ENCODE peak calls at places on chromosomes 12 and 14, in nine cellular contexts. N, J, I, E, L, B, Q, S and O are unnamed samples.
A peak's percentile ranks its signal among the peaks of the same experiment; 100 is the strongest.

GRCh38 chr14:103563089-103563620 is 395 bp downstream of the COA8 start:
- DNase-seq in N (peak; percentile 61), E (no peak), B (no peak), S (no peak), I (no peak), L (no peak), J (no peak), Q (no peak), O (no peak)

GRCh38 chr12:64609543-64610091 is 678 bp upstream of the RASSF3 start:
- DNase-seq in Q (no peak), E (no peak), J (peak; percentile 41), S (peak; percentile 20), N (no peak), L (no peak), I (no peak), B (no peak), O (no peak)

GRCh38 chr14:68856572-68856971 is 63.7 kb upstream of the ZFP36L1 start:
- DNase-seq in J (no peak), B (no peak), Q (no peak), N (no peak), S (no peak), I (no peak), L (no peak), E (no peak), O (no peak)

GRCh38 chr12:42706331-42706730 is 116.8 kb upstream of the PRICKLE1 start:
- DNase-seq in I (no peak), E (no peak), Q (no peak), S (no peak), L (no peak), B (no peak), J (no peak), N (no peak), O (no peak)

GRCh38 chr14:67940894-67941455 is 121.4 kb downstream of the RAD51B start:
- DNase-seq in Q (no peak), L (no peak), N (peak; percentile 50), S (peak; percentile 83), B (no peak), E (no peak), I (no peak), J (no peak), O (no peak)

GRCh38 chr12:39919790-39920189 is 186.1 kb downstream of the SLC2A13 start:
- DNase-seq in N (no peak), Q (no peak), L (no peak), E (no peak), B (no peak), J (no peak), I (no peak), S (no peak), O (no peak)

GRCh38 chr14:87187787-87188186 is 805.2 kb downstream of the GALC start:
- DNase-seq in N (no peak), E (no peak), L (no peak), I (no peak), Q (no peak), S (no peak), B (no peak), J (no peak), O (no peak)

GRCh38 chr14:28577711-28578131 is 188.9 kb upstream of the FOXG1 start:
- DNase-seq in B (no peak), J (peak; percentile 69), L (no peak), S (no peak), I (no peak), E (no peak), N (no peak), Q (no peak), O (no peak)

GRCh38 chr12:110543965-110544364 is 39.2 kb downstream of the PPTC7 start:
- DNase-seq in J (no peak), S (no peak), B (no peak), I (no peak), Q (no peak), E (no peak), L (no peak), N (no peak), O (no peak)

GRCh38 chr12:46963977-46964376 is 115.4 kb upstream of the PCED1B start:
- DNase-seq in N (peak; percentile 23), L (no peak), Q (no peak), E (no peak), S (no peak), I (no peak), B (no peak), J (no peak), O (no peak)

GRCh38 chr14:102805454-102805891 is 28.2 kb downstream of the TRAF3 start:
- DNase-seq in J (no peak), B (peak; percentile 16), Q (no peak), L (no peak), E (no peak), I (no peak), S (peak; percentile 70), N (no peak), O (no peak)

GRCh38 chr12:109710747-109711595 is 2.7 kb upstream of the FAM222A start:
- DNase-seq in S (peak; percentile 58), B (no peak), J (no peak), E (no peak), I (no peak), L (peak; percentile 46), N (no peak), Q (no peak), O (no peak)

GRCh38 chr12:110093631-110094311 is 30.4 kb upstream of the IFT81 start:
- DNase-seq in Q (no peak), L (no peak), I (no peak), B (no peak), S (no peak), J (no peak), N (no peak), E (no peak), O (no peak)

GRCh38 chr14:80127466-80127865 is 83.8 kb downstream of the DIO2 start:
- DNase-seq in E (no peak), J (no peak), L (no peak), Q (no peak), B (no peak), I (no peak), S (no peak), N (no peak), O (no peak)

GRCh38 chr14:34204774-34205173 is 253.9 kb upstream of the EGLN3 start:
- DNase-seq in E (no peak), J (no peak), N (no peak), L (no peak), I (no peak), B (no peak), S (no peak), Q (no peak), O (no peak)

GRCh38 chr14:34205799-34206198 is 254.9 kb upstream of the EGLN3 start:
- DNase-seq in E (no peak), S (no peak), N (no peak), B (no peak), J (no peak), L (no peak), Q (no peak), I (no peak), O (no peak)

GRCh38 chr14:34199585-34199984 is 248.7 kb upstream of the EGLN3 start:
- DNase-seq in I (no peak), J (no peak), S (peak; percentile 46), Q (peak; percentile 58), N (no peak), L (peak; percentile 63), B (no peak), E (no peak), O (no peak)

GRCh38 chr14:34203271-34203722 is 252.4 kb upstream of the EGLN3 start:
- DNase-seq in Q (no peak), E (no peak), N (no peak), J (no peak), S (no peak), I (no peak), L (peak; percentile 70), B (no peak), O (no peak)

GRCh38 chr14:34201909-34202622 is 251.2 kb upstream of the EGLN3 start:
- DNase-seq in Q (no peak), I (no peak), S (no peak), E (no peak), N (no peak), B (no peak), J (no peak), L (no peak), O (no peak)
- H3K27ac ChIP-seq in Q (no peak overlapping the region), I (no peak overlapping the region), S (no peak overlapping the region), E (no peak overlapping the region), N (no peak overlapping the region), B (no peak overlapping the region), J (no peak overlapping the region), L (no peak overlapping the region), O (no peak overlapping the region)

GRCh38 chr14:55481769-55482168 is 41.4 kb upstream of the TBPL2 start:
- DNase-seq in Q (no peak), S (no peak), N (no peak), B (no peak), E (no peak), L (no peak), I (no peak), J (no peak), O (no peak)
- H3K27ac ChIP-seq in Q (no peak overlapping the region), S (no peak overlapping the region), N (no peak overlapping the region), B (no peak overlapping the region), E (no peak overlapping the region), L (no peak overlapping the region), I (no peak overlapping the region), J (no peak overlapping the region), O (no peak overlapping the region)

GRCh38 chr12:122471324-122472226 is 29.2 kb downstream of the ZCCHC8 start:
- DNase-seq in I (no peak), N (no peak), B (no peak), L (no peak), S (peak; percentile 84), Q (no peak), E (no peak), J (peak; percentile 83), O (no peak)
- H3K27ac ChIP-seq in I (no peak overlapping the region), N (peak overlapping the region; percentile 15), B (no peak overlapping the region), L (peak overlapping the region; percentile 66), S (peak overlapping the region; percentile 82), Q (no peak overlapping the region), E (peak overlapping the region; percentile 16), J (peak overlapping the region; percentile 33), O (no peak overlapping the region)

GRCh38 chr12:51321882-51322281 is 2.1 kb downstream of the BIN2 start:
- DNase-seq in L (no peak), B (no peak), N (no peak), J (no peak), Q (no peak), I (no peak), S (no peak), E (no peak), O (no peak)
- H3K27ac ChIP-seq in L (no peak overlapping the region), B (peak overlapping the region; percentile 94), N (no peak overlapping the region), J (no peak overlapping the region), Q (peak overlapping the region; percentile 86), I (peak overlapping the region; percentile 68), S (no peak overlapping the region), E (no peak overlapping the region), O (peak overlapping the region; percentile 38)